ENCODE peak calls at places on chromosomes 4 and X, in five cellular contexts. A is NCI-H2081, G is ELF-1, D is AG08395, Z is left colon. J is an unnamed sample.

GRCh38 chr4:74635490-74636123 is 158.7 kb downstream of the BTC start:
- DNase-seq in Z (no peak), A (no peak), G (no peak), D (no peak), J (no peak)

GRCh38 chr4:80201326-80202151 is 4.2 kb downstream of the PRDM8 start:
- DNase-seq in G (no peak), D (peak), Z (peak), A (no peak), J (no peak)

GRCh38 chr4:176611954-176612353 is 180.8 kb downstream of the VEGFC start:
- DNase-seq in D (no peak), Z (no peak), G (no peak), A (no peak), J (no peak)

GRCh38 chr4:74018771-74019170 is 19.7 kb downstream of the CXCL3 start:
- DNase-seq in D (no peak), A (no peak), G (no peak), Z (no peak), J (no peak)

GRCh38 chr4:56742080-56742871 is 61.2 kb upstream of the HOPX start:
- DNase-seq in G (no peak), Z (no peak), A (no peak), D (peak), J (peak)

GRCh38 chrX:150700107-150700506 is 6.9 kb downstream of the MTMR1 start:
- DNase-seq in D (no peak), A (no peak), G (no peak), Z (no peak), J (no peak)

GRCh38 chrX:122245175-122245574 is 938.9 kb upstream of the GRIA3 start:
- DNase-seq in Z (no peak), G (no peak), D (no peak), A (no peak), J (no peak)

GRCh38 chr4:181822005-181822375 is 421.2 kb upstream of the TENM3 start:
- DNase-seq in G (no peak), Z (no peak), D (no peak), A (no peak), J (peak)

GRCh38 chr4:67403342-67403741 is 142.0 kb downstream of the CENPC start:
- DNase-seq in A (no peak), Z (no peak), G (no peak), D (no peak), J (no peak)

GRCh38 chrX:101108293-101108692 is 10.3 kb downstream of the CENPI start:
- DNase-seq in Z (no peak), D (no peak), G (no peak), A (no peak), J (no peak)

GRCh38 chr4:158002203-158002602 is 170.6 kb downstream of the GASK1B start:
- DNase-seq in A (no peak), Z (no peak), G (no peak), D (no peak), J (no peak)

GRCh38 chr4:13615162-13615561 is 12.4 kb downstream of the BOD1L1 start:
- DNase-seq in D (no peak), G (no peak), Z (no peak), A (no peak), J (no peak)

GRCh38 chrX:57417827-57418226 is 131.3 kb downstream of the FAAH2 start:
- DNase-seq in D (no peak), G (no peak), Z (no peak), A (no peak), J (no peak)

GRCh38 chrX:71067727-71068051 is 445 bp downstream of the SNX12 start:
- DNase-seq in Z (no peak), G (no peak), D (no peak), A (no peak), J (no peak)

GRCh38 chr4:2928242-2929155 is 34.7 kb downstream of the NOP14 start:
- DNase-seq in G (peak), Z (no peak), A (no peak), D (no peak), J (no peak)

GRCh38 chr4:184573701-184574100 is 75.5 kb downstream of the CASP3 start:
- DNase-seq in G (no peak), D (no peak), A (no peak), Z (no peak), J (no peak)

GRCh38 chr4:121822796-121823504 is 733 bp downstream of the CCNA2 start:
- DNase-seq in D (peak), G (peak), Z (peak), A (peak), J (peak)

GRCh38 chr4:170656506-170656905 is 566.8 kb upstream of the AADAT start:
- DNase-seq in Z (no peak), D (no peak), A (no peak), G (no peak), J (no peak)

GRCh38 chr4:107831140-107831539 is 6.4 kb downstream of the SGMS2 start:
- DNase-seq in Z (no peak), A (no peak), D (no peak), G (no peak), J (no peak)

GRCh38 chrX:107272431-107272921 is 66.1 kb downstream of the DNAAF6 start:
- DNase-seq in Z (peak), A (no peak), D (no peak), G (peak), J (no peak)

GRCh38 chrX:30713061-30713525 is 59.9 kb downstream of the GK start:
- DNase-seq in Z (peak), G (peak), D (peak), A (peak), J (peak)

GRCh38 chrX:17595456-17596035 is 141.7 kb upstream of the SCML1 start:
- DNase-seq in A (no peak), Z (no peak), D (peak), G (no peak), J (no peak)

GRCh38 chr4:102308032-102308799 is 37.1 kb downstream of the SLC39A8 start:
- DNase-seq in A (no peak), D (no peak), G (no peak), Z (no peak), J (no peak)

GRCh38 chr4:26404597-26405323 is 83.9 kb downstream of the RBPJ start:
- DNase-seq in A (no peak), G (no peak), Z (no peak), D (no peak), J (peak)

GRCh38 chrX:112691361-112691760 is 11.6 kb upstream of the LHFPL1 start:
- DNase-seq in G (no peak), Z (no peak), A (no peak), D (no peak), J (no peak)

GRCh38 chr4:126109836-126110235 is 795.1 kb downstream of the FAT4 start:
- DNase-seq in Z (no peak), A (no peak), D (no peak), G (no peak), J (no peak)

GRCh38 chr4:156946508-156947197 is 24.9 kb downstream of the PDGFC start:
- DNase-seq in A (no peak), D (peak), Z (no peak), G (no peak), J (peak)

GRCh38 chr4:33924239-33924638 is 2320.1 kb downstream of the ARAP2 start:
- DNase-seq in A (no peak), D (peak), Z (no peak), G (peak), J (peak)

GRCh38 chr4:101279377-101279871 is 67.9 kb downstream of the PPP3CA start:
- DNase-seq in A (no peak), D (peak), G (peak), Z (no peak), J (peak)

GRCh38 chr4:161919442-161920220 is 244.2 kb downstream of the FSTL5 start:
- DNase-seq in A (no peak), G (no peak), D (no peak), Z (no peak), J (no peak)

GRCh38 chr4:40185830-40186664 is 10.8 kb upstream of the RHOH start:
- DNase-seq in Z (no peak), A (no peak), D (peak), G (no peak), J (peak)

GRCh38 chrX:55161581-55161980 is 58.6 kb upstream of the PAGE5 start:
- DNase-seq in A (no peak), G (no peak), Z (no peak), D (no peak), J (peak)

GRCh38 chrX:25523574-25523973 is 507.8 kb upstream of the ARX start:
- DNase-seq in D (no peak), A (peak), G (peak), Z (no peak), J (peak)

GRCh38 chr4:37478151-37478550 is 208.0 kb downstream of the RELL1 start:
- DNase-seq in A (no peak), Z (no peak), G (no peak), D (no peak), J (no peak)

J was measured in myocyte.